ENCODE peak calls at places on chromosomes 5 and 9, in five cellular contexts. K, C, G, D and Q are unnamed samples.
A peak's percentile ranks its signal among the peaks of the same experiment; 100 is the strongest.

GRCh38 chr5:174951151-174951780 is 226.9 kb downstream of the MSX2 start:
- DNase-seq in G (peak; percentile 66), D (no peak), K (peak; percentile 49), C (peak; percentile 71), Q (peak; percentile 87)

GRCh38 chr9:121700165-121700830 is 48.9 kb downstream of the DAB2IP start:
- DNase-seq in C (no peak), D (no peak), G (no peak), K (no peak), Q (peak; percentile 34)

GRCh38 chr5:65262094-65262493 is 219.6 kb downstream of the ADAMTS6 start:
- DNase-seq in G (no peak), C (no peak), D (no peak), K (no peak), Q (peak; percentile 8)

GRCh38 chr5:73946926-73947455 is 321.0 kb downstream of the ARHGEF28 start:
- DNase-seq in K (no peak), D (no peak), G (no peak), C (no peak), Q (no peak)

GRCh38 chr9:135997070-135998012 is 36.2 kb upstream of the UBAC1 start:
- DNase-seq in D (no peak), C (no peak), G (no peak), K (no peak), Q (no peak)

GRCh38 chr5:160511280-160511929 is 89.8 kb downstream of the PTTG1 start:
- DNase-seq in D (no peak), C (no peak), K (no peak), G (no peak), Q (no peak)

GRCh38 chr9:110748251-110748893 is 79.8 kb downstream of the MUSK start:
- DNase-seq in K (no peak), D (no peak), C (no peak), G (no peak), Q (no peak)

GRCh38 chr5:55226027-55226933 is 835 bp downstream of the MCIDAS start:
- DNase-seq in G (no peak), D (no peak), K (peak; percentile 60), C (peak; percentile 38), Q (peak; percentile 89)

GRCh38 chr9:115604831-115605483 is 487.0 kb upstream of the TNC start:
- DNase-seq in G (no peak), K (no peak), D (no peak), C (no peak), Q (no peak)

GRCh38 chr9:73680831-73681230 is 529.2 kb downstream of the ANXA1 start:
- DNase-seq in G (no peak), D (no peak), C (no peak), K (no peak), Q (no peak)

GRCh38 chr9:28121353-28121752 is 548.1 kb upstream of the C9orf72 start:
- DNase-seq in K (no peak), C (no peak), G (no peak), D (no peak), Q (no peak)

GRCh38 chr5:149656576-149657182 is 73.4 kb upstream of the PPARGC1B start:
- DNase-seq in G (peak; percentile 23), D (no peak), C (no peak), K (peak; percentile 56), Q (peak; percentile 43)

GRCh38 chr5:88555658-88556057 is 287.0 kb upstream of the TMEM161B start:
- DNase-seq in C (no peak), D (no peak), K (no peak), G (peak; percentile 11), Q (peak; percentile 46)

GRCh38 chr5:17463653-17464052 is 34.4 kb upstream of the TAF11L2 start:
- DNase-seq in C (no peak), G (peak; percentile 20), D (no peak), K (no peak), Q (no peak)

GRCh38 chr9:106084702-106085101 is 390.4 kb downstream of the TMEM38B start:
- DNase-seq in G (no peak), D (no peak), C (no peak), K (no peak), Q (no peak)

GRCh38 chr5:74132485-74132884 is 506.5 kb downstream of the ARHGEF28 start:
- DNase-seq in D (no peak), K (no peak), C (no peak), G (no peak), Q (no peak)

GRCh38 chr9:36154213-36154952 is 14.8 kb upstream of the CCIN start:
- DNase-seq in C (no peak), K (no peak), G (no peak), D (no peak), Q (no peak)

GRCh38 chr5:14665110-14665822 is 748 bp downstream of the OTULIN start:
- DNase-seq in K (no peak), G (no peak), D (no peak), C (peak; percentile 70), Q (peak; percentile 26)

GRCh38 chr5:61363715-61364114 is 31.7 kb downstream of the ZSWIM6 start:
- DNase-seq in D (no peak), G (no peak), K (no peak), C (no peak), Q (no peak)

DNA sequence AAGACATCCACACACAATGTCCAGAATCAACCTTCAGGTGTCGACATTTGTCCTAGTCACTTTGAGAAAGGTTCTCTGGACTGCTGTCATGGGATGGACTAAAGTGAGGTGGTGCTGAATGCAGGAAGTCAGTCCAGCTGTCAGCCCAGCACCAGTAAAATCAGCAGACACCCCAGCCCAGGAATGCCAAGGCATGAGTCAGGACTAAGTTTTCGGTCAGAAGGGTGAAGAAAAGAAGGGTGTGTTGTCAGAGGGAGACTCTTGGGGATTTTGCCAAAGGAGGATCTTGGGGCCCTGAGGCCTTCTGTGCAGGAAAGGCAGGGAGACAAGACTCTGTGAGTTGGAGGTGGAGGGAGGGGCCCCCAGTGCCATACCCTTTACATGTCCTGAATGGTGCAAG is 69.0 kb upstream of the XPA start:
- DNase-seq in K (no peak), C (no peak), G (no peak), D (no peak), Q (no peak)
- TF ChIP-seq SUZ12 in K (no peak), C (no peak), G (no peak), D (no peak), Q (no peak)

DNA sequence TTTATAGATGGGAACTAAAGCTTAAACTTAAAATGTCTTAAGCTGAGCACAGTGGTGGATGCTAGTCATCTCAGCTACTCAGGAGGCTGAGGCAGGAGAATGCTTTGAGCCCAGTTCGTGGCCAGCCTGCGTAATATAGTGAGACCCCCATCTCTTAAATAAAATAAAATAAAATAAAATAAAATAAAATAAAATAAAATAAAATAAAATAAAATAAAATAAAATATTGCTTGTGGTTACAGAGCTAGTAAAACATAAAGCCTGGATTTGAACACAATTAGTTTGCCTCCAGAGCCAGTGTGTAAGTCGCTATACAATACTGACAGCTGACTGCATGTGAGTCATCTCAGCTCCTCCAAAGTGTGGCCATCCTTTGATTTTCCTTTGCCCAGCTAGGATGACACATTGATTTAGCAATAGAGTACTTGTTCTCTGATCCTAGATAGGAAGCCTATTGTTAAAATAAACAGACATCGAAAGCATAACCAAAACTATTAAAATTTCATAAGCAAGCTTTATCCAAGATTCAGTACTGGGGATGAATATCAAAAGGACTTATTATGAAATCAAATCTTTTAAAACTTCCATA is 21.0 kb upstream of the DPYSL3 start:
- DNase-seq in G (no peak), D (no peak), C (no peak), K (no peak), Q (no peak)
- TF ChIP-seq SUZ12 in G (no peak), D (no peak), C (no peak), K (no peak), Q (no peak)

GRCh38 chr5:68928617-68929302 is 165.1 kb upstream of the SLC30A5 start:
- DNase-seq in C (no peak), K (no peak), G (no peak), D (no peak), Q (no peak)

GRCh38 chr5:68920888-68921287 is 172.9 kb upstream of the SLC30A5 start:
- DNase-seq in K (no peak), C (no peak), G (no peak), D (no peak), Q (no peak)

GRCh38 chr5:68922172-68922987 is 171.4 kb upstream of the SLC30A5 start:
- DNase-seq in D (no peak), G (peak; percentile 51), C (no peak), K (peak; percentile 41), Q (no peak)

GRCh38 chr5:68919988-68920490 is 173.8 kb upstream of the SLC30A5 start:
- DNase-seq in G (no peak), D (no peak), C (no peak), K (no peak), Q (no peak)

GRCh38 chr5:68924490-68925145 is 169.2 kb upstream of the SLC30A5 start:
- DNase-seq in G (no peak), D (no peak), C (peak; percentile 86), K (no peak), Q (no peak)
- TF ChIP-seq SUZ12 in G (no peak), D (no peak), C (no peak), K (no peak), Q (no peak)

GRCh38 chr9:112750767-112751058 is 153 bp downstream of the SNX30 start:
- DNase-seq in D (no peak), C (no peak), G (no peak), K (no peak), Q (no peak)

GRCh38 chr9:112752334-112753110 is 2.0 kb downstream of the SNX30 start:
- DNase-seq in G (no peak), D (no peak), C (no peak), K (no peak), Q (no peak)

GRCh38 chr9:112750111-112750766 is at the start of gene SNX30:
- DNase-seq in G (peak; percentile 72), D (no peak), K (peak; percentile 17), C (peak; percentile 79), Q (peak; percentile 94)

GRCh38 chr9:112753725-112754124 is 3.2 kb downstream of the SNX30 start:
- DNase-seq in D (no peak), G (no peak), K (no peak), C (no peak), Q (no peak)

DNA sequence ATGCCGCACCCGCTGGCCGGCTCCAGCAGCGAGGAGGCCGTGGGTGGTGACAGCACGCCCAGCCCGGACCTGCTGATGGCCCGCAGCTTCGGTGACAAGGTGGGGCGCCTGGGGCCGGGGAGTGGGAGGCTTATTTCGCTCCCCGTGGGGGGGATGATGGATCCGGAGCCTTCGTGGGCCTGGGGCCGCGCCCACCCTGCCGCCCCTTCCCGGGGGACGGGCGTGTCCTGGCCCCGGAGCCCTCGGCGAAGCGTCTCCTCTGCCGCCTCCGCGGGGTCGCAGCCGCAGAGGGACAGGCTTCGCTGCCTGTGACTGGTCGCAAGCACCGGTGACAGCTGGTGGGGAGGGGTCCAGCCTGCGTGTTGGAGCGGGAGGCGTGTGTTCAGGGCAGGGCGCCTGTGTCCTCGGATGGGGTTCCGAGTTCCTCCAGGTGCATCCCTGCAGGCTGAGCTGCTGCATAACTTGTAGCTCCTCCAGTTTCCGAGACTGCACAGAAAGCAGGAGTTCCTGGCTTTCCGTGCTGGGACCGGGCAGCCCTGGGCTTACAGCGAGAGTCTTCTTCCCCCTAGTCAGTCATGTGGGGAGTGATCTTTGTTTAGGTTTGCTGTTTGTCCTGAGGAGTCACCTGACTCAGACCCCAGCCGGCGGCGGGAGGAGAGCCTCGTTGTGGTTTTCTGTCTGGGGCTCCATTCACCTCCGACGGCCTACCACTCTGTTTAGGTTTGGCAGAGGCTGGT is 667 bp downstream of the SNX30 start:
- DNase-seq in G (no peak), K (peak; percentile 25), D (no peak), C (peak; percentile 78), Q (peak; percentile 55)
- TF ChIP-seq SUZ12 in G (no peak), K (peak; percentile 12), D (no peak), C (no peak), Q (no peak)